ENCODE peak calls at places on chromosomes 11 and 22, in seven cellular contexts. T is lower lobe of right lung; K is HCT116; N is endodermal cell; M is CD8-positive, alpha-beta T cell; R is kidney epithelial cell; Q is SK-N-SH. D is an unnamed sample.

GRCh38 chr11:12455938-12456337 is 78.6 kb downstream of the PARVA start:
- DNase-seq in T (no peak), K (no peak), N (peak), M (no peak), R (no peak), Q (no peak), D (no peak)

GRCh38 chr11:76805206-76805913 is 22.2 kb downstream of the TSKU start:
- DNase-seq in T (no peak), K (no peak), N (no peak), M (no peak), R (no peak), Q (no peak), D (no peak)

GRCh38 chr11:46681814-46682213 is 18.6 kb downstream of the ARHGAP1 start:
- DNase-seq in T (no peak), K (no peak), N (no peak), M (no peak), R (no peak), Q (no peak), D (no peak)

GRCh38 chr11:17613428-17613962 is 66.4 kb downstream of the OTOG start:
- DNase-seq in T (no peak), K (no peak), N (no peak), M (no peak), R (no peak), Q (no peak), D (no peak)

GRCh38 chr22:47174671-47175111 is 412.2 kb downstream of the TBC1D22A start:
- DNase-seq in T (no peak), K (no peak), N (peak), M (no peak), R (no peak), Q (no peak), D (no peak)

GRCh38 chr11:76849376-76849775 is 11.3 kb upstream of the ACER3 start:
- DNase-seq in T (no peak), K (no peak), N (no peak), M (no peak), R (no peak), Q (peak), D (no peak)

GRCh38 chr22:33018232-33018864 is 39.8 kb downstream of the SYN3 start:
- DNase-seq in T (peak), K (peak), N (peak), M (no peak), R (no peak), Q (peak), D (peak)

GRCh38 chr22:45318168-45318557 is 8.4 kb downstream of the FAM118A start:
- DNase-seq in T (peak), K (no peak), N (no peak), M (peak), R (peak), Q (peak), D (peak)

GRCh38 chr11:11265994-11266606 is 87.0 kb downstream of the CSNK2A3 start:
- DNase-seq in T (peak), K (peak), N (peak), M (peak), R (no peak), Q (peak), D (no peak)

GRCh38 chr11:36602143-36602542 is 4.1 kb upstream of the RAG2 start:
- DNase-seq in T (no peak), K (no peak), N (no peak), M (no peak), R (no peak), Q (no peak), D (no peak)

GRCh38 chr22:21026783-21027692 is 5.3 kb downstream of the SLC7A4 start:
- DNase-seq in T (no peak), K (no peak), N (no peak), M (no peak), R (no peak), Q (no peak), D (no peak)

GRCh38 chr11:134126197-134126822 is 57.4 kb downstream of the JAM3 start:
- DNase-seq in T (no peak), K (no peak), N (peak), M (no peak), R (peak), Q (peak), D (peak)

GRCh38 chr22:49084203-49084602 is 743.5 kb downstream of the BRD1 start:
- DNase-seq in T (no peak), K (peak), N (no peak), M (no peak), R (no peak), Q (no peak), D (no peak)

GRCh38 chr22:39773976-39774539 is 119.5 kb downstream of the ENTHD1 start:
- DNase-seq in T (no peak), K (no peak), N (no peak), M (no peak), R (no peak), Q (no peak), D (no peak)

GRCh38 chr11:61844909-61845565 is 16.9 kb downstream of the FADS2 start:
- DNase-seq in T (no peak), K (no peak), N (peak), M (no peak), R (no peak), Q (peak), D (no peak)

GRCh38 chr11:33733978-33734377 is 2.2 kb downstream of the CD59 start:
- DNase-seq in T (no peak), K (no peak), N (no peak), M (no peak), R (no peak), Q (no peak), D (no peak)

GRCh38 chr11:33734441-33735165 is 1.6 kb downstream of the CD59 start:
- DNase-seq in T (peak), K (no peak), N (no peak), M (no peak), R (no peak), Q (no peak), D (no peak)

GRCh38 chr11:33736148-33736809 is at the start of gene CD59:
- DNase-seq in T (peak), K (peak), N (peak), M (peak), R (peak), Q (peak), D (no peak)

GRCh38 chr11:33735166-33735425 is 1.1 kb downstream of the CD59 start:
- DNase-seq in T (no peak), K (no peak), N (no peak), M (no peak), R (no peak), Q (no peak), D (no peak)

GRCh38 chr11:33735426-33736147 is 636 bp downstream of the CD59 start:
- DNase-seq in T (peak), K (no peak), N (peak), M (peak), R (no peak), Q (peak), D (no peak)
- TF ChIP-seq CTCF in T (no peak), K (no peak), N (peak), M (no peak), R (no peak), Q (peak), D (no peak)

GRCh38 chr22:27674524-27674923 is 127.0 kb downstream of the MN1 start:
- DNase-seq in T (no peak), K (no peak), N (no peak), M (no peak), R (no peak), Q (no peak), D (no peak)

GRCh38 chr22:27679722-27680488 is 121.7 kb downstream of the MN1 start:
- DNase-seq in T (no peak), K (no peak), N (no peak), M (no peak), R (no peak), Q (no peak), D (no peak)

GRCh38 chr22:27677895-27678458 is 123.6 kb downstream of the MN1 start:
- DNase-seq in T (no peak), K (no peak), N (no peak), M (no peak), R (no peak), Q (no peak), D (peak)

GRCh38 chr22:27673839-27674238 is 127.7 kb downstream of the MN1 start:
- DNase-seq in T (no peak), K (no peak), N (no peak), M (no peak), R (no peak), Q (no peak), D (no peak)

GRCh38 chr22:27676545-27677188 is 124.9 kb downstream of the MN1 start:
- DNase-seq in T (no peak), K (no peak), N (no peak), M (no peak), R (no peak), Q (no peak), D (no peak)
- H3K4me3 ChIP-seq in T (no peak), K (no peak), N (no peak), M (no peak), R (no peak), Q (no peak), D (no peak)

DNA sequence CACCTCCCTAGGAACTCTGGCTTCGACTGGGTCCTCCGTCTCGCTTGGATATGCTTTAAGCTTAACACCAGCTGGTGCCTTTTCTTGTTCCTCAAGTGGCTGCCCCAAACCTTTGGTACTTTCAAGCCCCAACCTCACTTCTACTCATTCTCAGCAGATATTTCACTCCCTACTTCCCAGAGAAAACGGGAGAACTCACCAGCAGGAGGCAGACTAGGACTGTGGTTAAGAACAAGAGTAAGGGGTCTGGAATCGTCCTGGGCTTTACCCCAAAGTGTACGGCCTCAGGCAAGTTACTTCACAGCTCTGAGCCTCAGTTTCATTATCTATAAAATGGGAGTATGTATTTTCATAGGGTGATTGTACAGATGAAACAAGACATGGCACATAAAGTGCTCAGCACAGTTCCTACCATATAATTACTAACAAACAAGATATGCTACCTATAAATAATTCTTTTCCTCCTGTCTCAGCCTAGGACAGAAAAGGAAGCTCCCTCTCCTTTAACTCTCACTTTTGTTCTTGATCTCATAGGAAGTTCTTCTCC is 37.8 kb downstream of the PAMR1 start:
- DNase-seq in T (no peak), K (peak), N (peak), M (no peak), R (no peak), Q (peak), D (peak)
- TF ChIP-seq CTCF in T (peak), K (peak), N (peak), M (no peak), R (peak), Q (peak), D (peak)

DNA sequence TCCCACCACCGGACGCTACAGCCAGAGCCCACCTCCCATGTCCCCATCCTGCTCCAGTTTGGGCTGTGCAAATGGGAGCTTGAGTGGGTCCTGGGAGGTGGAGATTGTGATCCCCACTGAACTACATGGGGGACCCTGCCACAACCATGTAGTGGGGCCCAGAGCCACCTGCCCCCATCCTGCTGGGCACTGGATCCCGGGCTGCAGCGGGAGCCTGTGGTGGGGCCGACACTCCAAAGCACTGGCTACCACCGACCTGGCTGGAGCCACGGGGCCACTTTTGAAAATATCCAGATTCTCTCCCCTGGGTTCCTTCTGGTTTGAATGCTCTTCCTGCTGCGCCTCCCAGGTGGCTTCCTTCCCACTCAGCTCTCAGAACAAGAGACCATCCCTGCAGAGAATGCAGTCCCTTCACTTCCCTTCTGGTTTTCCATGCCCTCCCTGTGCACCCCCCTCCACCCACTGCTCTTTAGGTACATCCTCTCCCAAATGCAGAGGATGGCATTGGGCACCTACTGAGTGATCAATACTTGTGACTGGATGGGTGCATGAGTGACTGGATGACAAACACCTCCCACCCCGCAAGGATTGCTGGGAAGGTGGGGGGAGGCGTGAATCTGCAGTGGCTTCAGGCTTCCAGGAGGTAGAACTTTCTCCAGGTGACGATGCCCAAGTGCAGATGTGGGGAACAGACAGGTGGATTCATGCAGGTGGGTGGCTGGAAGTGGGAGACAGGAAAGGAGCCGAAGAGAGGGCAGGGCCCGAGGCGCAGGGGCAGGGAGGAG is 846 bp upstream of the UNC93B1 start:
- DNase-seq in T (no peak), K (peak), N (peak), M (no peak), R (no peak), Q (no peak), D (no peak)
- H3K4me3 ChIP-seq in T (peak), K (peak), N (peak), M (peak), R (no peak), Q (peak), D (peak)

GRCh38 chr22:22207845-22208564 is 36.6 kb upstream of the VPREB1 start:
- DNase-seq in T (peak), K (peak), N (peak), M (peak), R (peak), Q (peak), D (peak)
- TF ChIP-seq CTCF in T (peak), K (peak), N (peak), M (peak), R (peak), Q (peak), D (peak)

DNA sequence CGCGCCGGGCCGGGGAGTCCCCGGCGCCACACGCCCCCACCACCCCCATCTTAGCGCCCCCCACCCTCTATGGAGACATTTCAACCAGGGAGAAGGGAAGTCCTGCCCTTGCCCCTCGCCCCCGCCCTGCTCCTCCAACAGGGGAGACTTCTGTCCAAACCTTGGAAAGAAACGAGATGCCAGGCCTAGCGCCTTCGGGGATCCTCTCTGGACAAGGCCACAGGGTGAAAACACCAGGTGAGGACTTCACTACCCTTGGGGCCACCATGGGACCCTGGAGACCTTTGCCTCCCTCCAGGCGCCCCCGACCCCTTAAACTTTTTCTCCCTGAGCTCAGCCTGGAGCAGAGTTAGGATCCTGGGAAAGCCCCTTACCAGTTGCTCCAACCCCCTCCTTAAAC is 11.6 kb upstream of the NPAS4 start:
- DNase-seq in T (no peak), K (no peak), N (no peak), M (no peak), R (no peak), Q (no peak), D (no peak)
- H3K4me3 ChIP-seq in T (peak), K (no peak), N (no peak), M (no peak), R (no peak), Q (no peak), D (no peak)

DNA sequence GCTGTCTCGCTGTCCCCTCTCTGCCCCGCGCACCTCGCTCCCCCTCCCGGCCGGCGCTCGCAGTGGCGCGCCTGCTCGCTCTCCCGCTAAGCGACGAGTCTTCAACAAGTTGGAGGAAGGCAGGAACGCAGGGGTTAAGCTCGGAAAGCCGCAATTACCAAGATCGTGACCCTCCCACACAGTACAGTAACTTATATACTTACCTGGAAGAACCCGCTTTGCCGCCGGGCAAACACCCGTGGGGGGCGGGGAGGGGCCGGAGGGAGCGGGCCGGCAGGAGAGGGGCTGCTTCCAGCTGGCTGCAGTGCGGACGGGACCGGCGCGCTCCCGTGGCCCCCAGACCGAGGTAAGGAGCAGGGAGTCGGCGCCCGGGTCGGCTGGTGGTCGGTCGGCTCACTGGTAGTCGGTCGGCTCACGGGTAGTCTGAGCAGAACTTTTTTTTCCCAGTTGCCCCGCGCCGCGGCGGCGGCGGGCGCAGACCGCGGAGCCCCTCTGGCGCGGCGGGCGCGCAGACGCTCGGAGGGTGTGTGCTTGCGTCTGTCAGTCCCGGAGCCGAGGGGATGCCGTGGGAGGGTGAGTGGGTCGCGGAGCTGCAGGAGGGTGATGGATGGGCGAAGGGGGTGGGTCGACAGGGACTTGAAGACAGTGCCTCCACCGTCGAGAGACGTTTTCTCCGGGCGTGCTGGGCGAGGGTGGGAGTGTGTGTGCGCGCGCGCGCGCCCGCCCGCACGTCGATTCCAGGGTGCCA is 101.2 kb upstream of the HSD17B12 start:
- DNase-seq in T (no peak), K (no peak), N (peak), M (no peak), R (no peak), Q (peak), D (no peak)
- TF ChIP-seq CTCF in T (no peak), K (no peak), N (peak), M (no peak), R (peak), Q (peak), D (peak)

GRCh38 chr11:75082601-75083216 is 14.0 kb downstream of the OR2AT4 start:
- DNase-seq in T (no peak), K (no peak), N (no peak), M (no peak), R (no peak), Q (no peak), D (no peak)

GRCh38 chr11:75079546-75079945 is 17.1 kb downstream of the OR2AT4 start:
- DNase-seq in T (no peak), K (no peak), N (no peak), M (no peak), R (no peak), Q (no peak), D (no peak)

GRCh38 chr11:75084883-75085282 is 11.8 kb downstream of the OR2AT4 start:
- DNase-seq in T (no peak), K (no peak), N (no peak), M (no peak), R (no peak), Q (no peak), D (no peak)

GRCh38 chr11:75087319-75088055 is 9.2 kb downstream of the OR2AT4 start:
- DNase-seq in T (no peak), K (no peak), N (peak), M (no peak), R (no peak), Q (no peak), D (no peak)

DNA sequence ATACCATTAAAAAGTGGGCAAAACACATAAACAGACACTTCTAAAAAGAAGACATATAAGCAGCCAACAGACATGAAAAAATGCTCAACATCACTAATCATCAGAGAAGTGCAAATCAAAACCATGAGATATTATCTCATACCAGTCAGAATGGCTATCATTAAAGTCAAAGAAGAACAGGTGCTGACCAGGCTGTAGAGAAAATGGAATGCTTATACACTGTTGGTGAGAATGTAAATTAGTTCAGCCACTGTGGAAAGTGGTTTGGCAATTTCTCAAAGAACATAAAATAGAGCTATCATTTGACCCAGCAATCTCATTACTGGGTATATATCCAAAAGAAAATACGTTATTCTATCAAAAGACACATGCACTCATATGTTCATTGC is 13.5 kb downstream of the OR2AT4 start:
- DNase-seq in T (no peak), K (no peak), N (no peak), M (no peak), R (no peak), Q (no peak), D (no peak)
- H3K4me3 ChIP-seq in T (no peak), K (no peak), N (no peak), M (no peak), R (no peak), Q (no peak), D (no peak)

DNA sequence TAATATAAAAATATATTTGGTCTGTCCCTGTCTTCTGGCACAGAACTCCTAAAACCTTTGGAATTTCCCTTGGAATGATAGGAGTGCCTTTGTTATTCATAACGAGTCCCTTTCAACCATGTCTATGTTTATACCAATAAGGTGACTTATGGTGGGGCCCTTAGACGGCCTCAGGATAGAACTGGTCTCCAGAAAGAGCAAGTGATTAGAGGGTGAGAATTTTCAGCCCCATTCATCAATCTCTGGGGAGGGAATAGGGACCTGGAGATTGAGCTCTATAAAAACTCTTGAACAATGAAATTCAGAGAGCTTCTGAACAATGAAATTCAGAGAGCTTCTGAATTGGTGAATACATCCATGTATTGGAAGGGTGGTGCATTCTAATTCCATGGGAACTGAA is 18.4 kb upstream of the PICALM start:
- DNase-seq in T (no peak), K (no peak), N (no peak), M (no peak), R (no peak), Q (no peak), D (no peak)
- TF ChIP-seq CTCF in T (no peak), K (no peak), N (no peak), M (no peak), R (no peak), Q (no peak), D (no peak)

DNA sequence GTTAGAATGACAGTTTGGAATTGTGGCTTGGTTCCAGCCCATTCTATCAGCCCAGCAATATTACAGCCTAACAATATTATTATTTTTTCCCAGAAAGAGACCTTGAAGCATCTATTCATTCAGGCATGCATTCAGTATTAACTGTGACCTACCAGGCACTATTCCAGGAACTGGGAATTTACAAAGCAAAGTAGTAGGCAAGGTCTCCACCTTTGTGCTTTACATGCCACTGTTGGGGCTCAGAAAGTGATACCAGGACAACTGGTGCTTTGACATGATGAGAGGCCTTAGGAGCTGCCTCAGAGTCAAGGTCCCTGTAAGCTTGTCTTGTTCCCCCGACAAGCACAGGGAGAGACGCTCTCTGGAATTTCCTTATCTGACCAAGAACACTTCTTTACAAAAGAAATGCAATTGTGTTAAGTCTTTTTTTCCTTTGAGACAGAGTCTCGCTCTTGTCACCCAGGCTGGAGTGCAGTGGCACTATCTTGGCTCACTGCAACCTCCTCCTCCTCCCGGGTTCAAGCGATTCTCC is 2.3 kb upstream of the HMOX1 start:
- DNase-seq in T (no peak), K (no peak), N (peak), M (no peak), R (no peak), Q (no peak), D (no peak)
- H3K4me3 ChIP-seq in T (no peak), K (no peak), N (no peak), M (no peak), R (no peak), Q (no peak), D (no peak)

D was measured in HFF-Myc.